ENCODE peak calls at places on chromosomes 4 and X, in five cellular contexts. Z, H, W, F and D are unnamed samples.

GRCh38 chr4:1972414-1972813 is 36.4 kb downstream of the NELFA start:
- DNase-seq in Z (no peak), F (no peak), W (no peak), H (no peak), D (peak)

GRCh38 chrX:1026263-1027015 is 186.0 kb downstream of the CRLF2 start:
- DNase-seq in H (no peak), Z (no peak), F (no peak), W (no peak), D (no peak)

GRCh38 chrX:77076896-77077295 is 370.3 kb upstream of the FGF16 start:
- DNase-seq in H (no peak), Z (no peak), W (no peak), F (no peak), D (no peak)

GRCh38 chr4:129232627-129233337 is 136.8 kb downstream of the C4orf33 start:
- DNase-seq in Z (peak), H (no peak), F (no peak), W (no peak), D (no peak)

GRCh38 chrX:106959897-106960296 is 39.7 kb downstream of the CLDN2 start:
- DNase-seq in W (no peak), H (no peak), Z (no peak), F (no peak), D (no peak)

GRCh38 chrX:80708781-80709180 is 100.9 kb downstream of the BRWD3 start:
- DNase-seq in W (no peak), Z (no peak), H (no peak), F (no peak), D (no peak)

GRCh38 chrX:49264460-49264859 is at the start of gene FOXP3:
- DNase-seq in H (no peak), Z (no peak), W (no peak), F (no peak), D (no peak)

GRCh38 chr4:175369087-175369486 is 443.0 kb downstream of the GPM6A start:
- DNase-seq in H (no peak), F (no peak), W (no peak), Z (no peak), D (no peak)

GRCh38 chrX:152313529-152314302 is 137.4 kb downstream of the GABRA3 start:
- DNase-seq in F (no peak), Z (no peak), W (no peak), H (no peak), D (no peak)

GRCh38 chr4:189659302-189659701 is 281.4 kb upstream of the FRG1 start:
- DNase-seq in H (no peak), W (no peak), F (no peak), Z (no peak), D (no peak)

GRCh38 chr4:189660737-189661330 is 279.8 kb upstream of the FRG1 start:
- DNase-seq in Z (peak), F (no peak), H (no peak), W (no peak), D (no peak)

DNA sequence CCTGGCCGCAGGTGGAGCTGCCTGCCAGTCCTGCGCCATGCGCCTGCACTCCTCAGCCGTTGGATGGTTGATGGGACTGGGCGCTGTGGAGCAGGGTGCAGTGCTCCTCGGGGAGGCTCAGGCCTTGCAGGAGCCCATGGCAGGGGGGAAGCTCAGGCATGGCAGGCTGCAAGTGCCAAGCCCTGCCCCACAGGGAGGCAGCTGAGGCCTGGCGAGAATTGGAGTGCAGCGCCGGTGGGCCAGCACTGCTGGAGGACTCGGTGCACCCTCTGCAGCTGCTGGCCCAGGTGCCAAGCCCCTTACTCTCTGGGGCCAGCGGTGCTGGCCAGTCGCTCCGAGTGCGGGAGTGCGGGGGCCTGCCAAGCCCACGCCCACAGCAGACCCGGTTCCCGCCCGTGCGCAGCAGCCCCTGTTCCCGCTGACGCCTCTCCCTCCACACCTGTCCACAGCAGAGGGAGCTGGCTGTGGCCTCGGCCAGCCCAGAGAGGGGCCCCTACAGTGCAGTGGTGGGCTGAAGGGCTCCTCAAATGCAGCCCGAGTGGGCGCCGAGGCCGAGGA is 275.9 kb upstream of the FRG1 start:
- DNase-seq in Z (no peak), W (no peak), F (no peak), H (no peak), D (no peak)
- TF ChIP-seq POLR2AphosphoS5 in Z (no peak), W (no peak), F (no peak), H (no peak), D (no peak)

GRCh38 chr4:37976991-37977470 is 16.8 kb downstream of the PTTG2 start:
- DNase-seq in F (peak), W (peak), Z (peak), H (peak), D (peak)

GRCh38 chr4:37970702-37971101 is 10.5 kb downstream of the PTTG2 start:
- DNase-seq in F (peak), Z (peak), H (peak), W (peak), D (peak)

GRCh38 chr4:37971202-37971601 is 11.0 kb downstream of the PTTG2 start:
- DNase-seq in H (no peak), F (no peak), Z (no peak), W (no peak), D (no peak)

GRCh38 chr4:37976513-37976912 is 16.3 kb downstream of the PTTG2 start:
- DNase-seq in H (no peak), Z (no peak), F (no peak), W (no peak), D (no peak)

DNA sequence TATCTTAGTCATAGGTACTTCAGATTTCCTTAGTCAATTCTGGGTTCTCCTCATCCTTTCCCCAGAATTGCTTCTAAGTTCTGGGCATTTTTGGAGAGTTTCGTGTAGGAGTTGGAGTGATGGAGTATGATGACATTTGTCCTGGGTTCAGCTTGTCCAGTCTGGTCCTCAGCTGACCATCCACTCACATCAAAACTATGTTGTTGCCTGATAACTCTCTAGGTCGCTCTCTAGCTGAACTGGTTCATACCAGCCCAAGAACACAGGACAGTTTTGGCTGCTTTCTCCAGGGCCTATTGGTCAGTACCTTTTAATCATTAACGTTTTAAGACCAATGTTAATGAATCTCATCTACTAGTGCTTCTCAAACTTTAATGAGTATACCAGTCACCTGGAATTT is 13.3 kb downstream of the PTTG2 start:
- DNase-seq in W (no peak), Z (no peak), H (no peak), F (no peak), D (no peak)
- H3K27ac ChIP-seq in W (no peak), Z (no peak), H (no peak), F (peak), D (no peak)

GRCh38 chrX:153746359-153746758 is 17.7 kb upstream of the PLXNB3 start:
- DNase-seq in Z (no peak), F (no peak), W (no peak), H (no peak), D (no peak)
- TF ChIP-seq POLR2AphosphoS5 in Z (no peak), F (no peak), W (no peak), H (no peak), D (no peak)

GRCh38 chr4:68373513-68373912 is 23.6 kb upstream of the YTHDC1 start:
- DNase-seq in F (peak), H (peak), Z (peak), W (peak), D (peak)

GRCh38 chr4:68378226-68378625 is 28.3 kb upstream of the YTHDC1 start:
- DNase-seq in W (no peak), Z (no peak), F (no peak), H (no peak), D (no peak)

GRCh38 chr4:68372588-68372987 is 22.7 kb upstream of the YTHDC1 start:
- DNase-seq in Z (no peak), F (no peak), H (no peak), W (no peak), D (no peak)

DNA sequence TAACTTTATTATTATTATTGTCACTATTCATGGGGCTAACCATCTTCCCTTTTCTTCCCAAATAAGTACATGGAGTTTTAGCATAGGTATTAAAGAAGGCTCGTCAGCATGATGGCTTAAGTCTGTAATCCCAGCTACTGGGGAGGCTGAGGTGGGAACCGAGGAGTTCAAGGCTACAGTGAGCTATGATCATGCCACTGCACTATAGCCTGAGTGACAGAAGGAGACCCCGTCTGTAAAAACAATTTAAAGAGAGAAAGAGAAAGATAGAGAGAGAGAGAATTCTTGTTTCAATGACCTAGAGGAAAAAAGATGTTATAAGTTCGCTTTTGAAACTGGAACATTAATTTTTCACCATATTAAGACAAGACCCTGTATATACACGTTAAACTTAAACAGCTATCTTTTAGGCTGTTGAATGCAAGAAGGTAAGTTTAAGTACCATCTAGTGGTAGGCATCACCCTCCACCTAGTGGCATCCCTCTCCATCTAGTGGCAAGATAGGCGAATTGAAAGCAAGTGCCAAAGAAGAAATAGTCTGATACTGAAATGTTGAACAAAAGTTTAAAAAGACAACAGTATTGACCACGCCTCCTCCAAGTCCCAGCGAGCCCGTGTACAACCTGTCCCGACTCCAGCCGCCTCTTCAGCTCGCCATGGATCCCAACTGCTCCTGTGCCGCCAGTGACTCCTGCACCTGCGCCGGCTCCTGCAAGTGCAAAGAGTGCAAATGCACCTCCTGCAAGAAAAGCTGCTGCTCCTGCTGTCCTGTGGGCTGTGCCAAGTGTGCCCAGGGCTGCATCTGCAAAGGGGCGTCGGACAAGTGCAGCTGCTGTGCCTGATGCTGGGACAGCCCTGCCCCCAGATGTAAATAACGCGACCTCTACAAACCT is 26.0 kb upstream of the YTHDC1 start:
- DNase-seq in Z (peak), H (no peak), F (no peak), W (peak), D (no peak)
- H3K27ac ChIP-seq in Z (no peak), H (no peak), F (no peak), W (no peak), D (no peak)